ENCODE peak calls at places on chromosomes 13 and 19, in seven cellular contexts. One of them, this sample, is unnamed.

GRCh38 chr13:45367358-45367757 is 26.4 kb upstream of the TPT1 start:
- DNase-seq in NCI-H345: peak; percentile 11
- DNase-seq in kidney tubule cell: peak; percentile 99
- DNase-seq in SK-N-SH: no peak
- DNase-seq in HuH-7: no peak
- DNase-seq in RCC 7860: peak; percentile 83
- DNase-seq in stimulated activated CD8-positive, alpha-beta memory T cell treated with anti-CD3 and anti-CD28 coated beads, Interleukin-7, amount 100 ng/mL, for 4 hours: peak; percentile 95
- DNase-seq in this sample: peak; percentile 63

GRCh38 chr13:47277774-47278173 is 380.9 kb upstream of the HTR2A start:
- DNase-seq in NCI-H345: no peak
- DNase-seq in kidney tubule cell: peak; percentile 11
- DNase-seq in SK-N-SH: no peak
- DNase-seq in HuH-7: no peak
- DNase-seq in RCC 7860: no peak
- DNase-seq in stimulated activated CD8-positive, alpha-beta memory T cell treated with anti-CD3 and anti-CD28 coated beads, Interleukin-7, amount 100 ng/mL, for 4 hours: no peak
- DNase-seq in this sample: no peak

GRCh38 chr13:113736258-113736731 is 22.7 kb upstream of the TMEM255B start:
- DNase-seq in NCI-H345: no peak
- DNase-seq in kidney tubule cell: no peak
- DNase-seq in SK-N-SH: no peak
- DNase-seq in HuH-7: no peak
- DNase-seq in RCC 7860: no peak
- DNase-seq in stimulated activated CD8-positive, alpha-beta memory T cell treated with anti-CD3 and anti-CD28 coated beads, Interleukin-7, amount 100 ng/mL, for 4 hours: no peak
- DNase-seq in this sample: no peak

GRCh38 chr19:47257411-47258169 is 1.3 kb downstream of the CCDC9 start:
- DNase-seq in NCI-H345: no peak
- DNase-seq in kidney tubule cell: no peak
- DNase-seq in SK-N-SH: no peak
- DNase-seq in HuH-7: no peak
- DNase-seq in RCC 7860: no peak
- DNase-seq in stimulated activated CD8-positive, alpha-beta memory T cell treated with anti-CD3 and anti-CD28 coated beads, Interleukin-7, amount 100 ng/mL, for 4 hours: no peak
- DNase-seq in this sample: no peak

GRCh38 chr19:30029721-30030510 is 87.9 kb downstream of the URI1 start:
- DNase-seq in NCI-H345: no peak
- DNase-seq in kidney tubule cell: no peak
- DNase-seq in SK-N-SH: no peak
- DNase-seq in HuH-7: no peak
- DNase-seq in RCC 7860: no peak
- DNase-seq in stimulated activated CD8-positive, alpha-beta memory T cell treated with anti-CD3 and anti-CD28 coated beads, Interleukin-7, amount 100 ng/mL, for 4 hours: no peak
- DNase-seq in this sample: no peak

GRCh38 chr19:47032171-47032811 is 12.7 kb downstream of the NPAS1 start:
- DNase-seq in NCI-H345: peak; percentile 14
- DNase-seq in kidney tubule cell: peak; percentile 61
- DNase-seq in SK-N-SH: peak; percentile 75
- DNase-seq in HuH-7: peak; percentile 89
- DNase-seq in RCC 7860: no peak
- DNase-seq in stimulated activated CD8-positive, alpha-beta memory T cell treated with anti-CD3 and anti-CD28 coated beads, Interleukin-7, amount 100 ng/mL, for 4 hours: peak; percentile 28
- DNase-seq in this sample: peak; percentile 95

GRCh38 chr13:110964229-110965037 is 49.6 kb upstream of the ANKRD10 start:
- DNase-seq in NCI-H345: no peak
- DNase-seq in kidney tubule cell: no peak
- DNase-seq in SK-N-SH: no peak
- DNase-seq in HuH-7: no peak
- DNase-seq in RCC 7860: no peak
- DNase-seq in stimulated activated CD8-positive, alpha-beta memory T cell treated with anti-CD3 and anti-CD28 coated beads, Interleukin-7, amount 100 ng/mL, for 4 hours: no peak
- DNase-seq in this sample: no peak

GRCh38 chr19:11581740-11582139 is 4.3 kb upstream of the ACP5 start:
- DNase-seq in NCI-H345: no peak
- DNase-seq in kidney tubule cell: peak; percentile 46
- DNase-seq in SK-N-SH: no peak
- DNase-seq in HuH-7: no peak
- DNase-seq in RCC 7860: peak; percentile 22
- DNase-seq in stimulated activated CD8-positive, alpha-beta memory T cell treated with anti-CD3 and anti-CD28 coated beads, Interleukin-7, amount 100 ng/mL, for 4 hours: no peak
- DNase-seq in this sample: no peak